ENCODE peak calls at places on chromosome 17, in nine cellular contexts. P is cardiac muscle cell, M is WERI-Rb-1, O is ovary, Q is astrocyte of the spinal cord, W is colonic mucosa, A is left ventricle myocardium inferior, S is right lobe of liver, K is lower leg skin. H is an unnamed sample.

GRCh38 chr17:31266042-31266441 is 31.0 kb downstream of the OMG start:
- DNase-seq in P (no peak), M (no peak), O (no peak), Q (no peak), W (no peak), A (no peak), S (no peak), K (no peak), H (no peak)

GRCh38 chr17:27635275-27635823 is 4.4 kb downstream of the LGALS9 start:
- DNase-seq in P (no peak), M (no peak), O (no peak), Q (no peak), W (peak), A (no peak), S (no peak), K (no peak), H (no peak)

GRCh38 chr17:57605734-57606105 is 139.4 kb downstream of the CCDC182 start:
- DNase-seq in P (no peak), M (no peak), O (no peak), Q (no peak), W (no peak), A (no peak), S (no peak), K (no peak), H (no peak)

GRCh38 chr17:42311240-42312034 is 23.1 kb downstream of the STAT5A start:
- DNase-seq in P (peak), M (peak), O (peak), Q (peak), W (peak), A (peak), S (peak), K (peak), H (no peak)

GRCh38 chr17:78889525-78889924 is 13.5 kb downstream of the CEP295NL start:
- DNase-seq in P (no peak), M (peak), O (no peak), Q (no peak), W (no peak), A (no peak), S (no peak), K (no peak), H (no peak)

GRCh38 chr17:6556121-6557039 is at the start of gene PITPNM3:
- DNase-seq in P (no peak), M (no peak), O (peak), Q (no peak), W (peak), A (no peak), S (no peak), K (no peak), H (peak)

GRCh38 chr17:73498176-73498575 is 146.1 kb downstream of the SDK2 start:
- DNase-seq in P (no peak), M (no peak), O (no peak), Q (no peak), W (no peak), A (no peak), S (no peak), K (no peak), H (no peak)

GRCh38 chr17:17139972-17140589 is 66.1 kb downstream of the PLD6 start:
- DNase-seq in P (no peak), M (no peak), O (no peak), Q (no peak), W (no peak), A (no peak), S (no peak), K (no peak), H (no peak)

GRCh38 chr17:63537991-63538692 is 12.1 kb upstream of the DCAF7 start:
- DNase-seq in P (peak), M (no peak), O (no peak), Q (no peak), W (no peak), A (no peak), S (peak), K (no peak), H (no peak)

GRCh38 chr17:57954421-57955182 is 610 bp downstream of the CUEDC1 start:
- DNase-seq in P (peak), M (peak), O (peak), Q (peak), W (peak), A (peak), S (peak), K (peak), H (peak)

GRCh38 chr17:5508855-5509254 is 22.5 kb downstream of the MIS12 start:
- DNase-seq in P (peak), M (peak), O (no peak), Q (peak), W (no peak), A (no peak), S (no peak), K (no peak), H (no peak)

GRCh38 chr17:74607219-74607618 is 15.1 kb upstream of the CD300LD start:
- DNase-seq in P (no peak), M (no peak), O (no peak), Q (no peak), W (no peak), A (no peak), S (no peak), K (no peak), H (no peak)

GRCh38 chr17:10125761-10126553 is 72.4 kb downstream of the GAS7 start:
- DNase-seq in P (peak), M (no peak), O (no peak), Q (no peak), W (no peak), A (no peak), S (no peak), K (no peak), H (no peak)

GRCh38 chr17:68101992-68102758 is 66.6 kb downstream of the KPNA2 start:
- DNase-seq in P (no peak), M (peak), O (peak), Q (peak), W (peak), A (no peak), S (peak), K (peak), H (peak)

GRCh38 chr17:50056217-50056960 is 479 bp downstream of the ITGA3 start:
- DNase-seq in P (peak), M (peak), O (peak), Q (peak), W (peak), A (peak), S (peak), K (peak), H (peak)

GRCh38 chr17:7438656-7439460 is 454 bp upstream of the FGF11 start:
- DNase-seq in P (no peak), M (no peak), O (no peak), Q (no peak), W (no peak), A (no peak), S (no peak), K (no peak), H (no peak)

GRCh38 chr17:70938311-70938710 is 769.0 kb downstream of the KCNJ2 start:
- DNase-seq in P (no peak), M (no peak), O (no peak), Q (no peak), W (no peak), A (no peak), S (peak), K (no peak), H (no peak)

GRCh38 chr17:54544239-54544638 is 356.4 kb upstream of the TOM1L1 start:
- DNase-seq in P (no peak), M (peak), O (no peak), Q (no peak), W (no peak), A (no peak), S (no peak), K (no peak), H (no peak)

GRCh38 chr17:2462481-2462880 is 49.2 kb downstream of the METTL16 start:
- DNase-seq in P (no peak), M (no peak), O (no peak), Q (no peak), W (no peak), A (no peak), S (no peak), K (no peak), H (no peak)

GRCh38 chr17:44518032-44518431 is 14.8 kb upstream of the GPATCH8 start:
- DNase-seq in P (peak), M (no peak), O (no peak), Q (no peak), W (no peak), A (no peak), S (no peak), K (no peak), H (no peak)

GRCh38 chr17:44921122-44921882 is 6.0 kb upstream of the GFAP start:
- DNase-seq in P (no peak), M (peak), O (no peak), Q (no peak), W (no peak), A (peak), S (peak), K (peak), H (no peak)

GRCh38 chr17:72588961-72589360 is 468.1 kb downstream of the SOX9 start:
- DNase-seq in P (no peak), M (peak), O (no peak), Q (peak), W (peak), A (no peak), S (no peak), K (no peak), H (peak)

GRCh38 chr17:30996481-30996880 is 25.6 kb downstream of the RNF135 start:
- DNase-seq in P (no peak), M (no peak), O (no peak), Q (no peak), W (no peak), A (no peak), S (no peak), K (no peak), H (no peak)

GRCh38 chr17:51362818-51363598 is 102.7 kb downstream of the UTP18 start:
- DNase-seq in P (peak), M (peak), O (no peak), Q (no peak), W (no peak), A (no peak), S (no peak), K (no peak), H (no peak)

GRCh38 chr17:40562841-40563370 is 2.4 kb downstream of the CCR7 start:
- DNase-seq in P (no peak), M (no peak), O (no peak), Q (no peak), W (no peak), A (no peak), S (no peak), K (no peak), H (no peak)

GRCh38 chr17:40563371-40564052 is 1.8 kb downstream of the CCR7 start:
- DNase-seq in P (no peak), M (no peak), O (no peak), Q (no peak), W (no peak), A (no peak), S (no peak), K (peak), H (no peak)

GRCh38 chr17:40561294-40561870 is 3.9 kb downstream of the CCR7 start:
- DNase-seq in P (no peak), M (no peak), O (no peak), Q (no peak), W (no peak), A (no peak), S (no peak), K (peak), H (no peak)

GRCh38 chr17:40560592-40561293 is 4.5 kb downstream of the CCR7 start:
- DNase-seq in P (peak), M (no peak), O (peak), Q (peak), W (peak), A (no peak), S (peak), K (peak), H (peak)

DNA sequence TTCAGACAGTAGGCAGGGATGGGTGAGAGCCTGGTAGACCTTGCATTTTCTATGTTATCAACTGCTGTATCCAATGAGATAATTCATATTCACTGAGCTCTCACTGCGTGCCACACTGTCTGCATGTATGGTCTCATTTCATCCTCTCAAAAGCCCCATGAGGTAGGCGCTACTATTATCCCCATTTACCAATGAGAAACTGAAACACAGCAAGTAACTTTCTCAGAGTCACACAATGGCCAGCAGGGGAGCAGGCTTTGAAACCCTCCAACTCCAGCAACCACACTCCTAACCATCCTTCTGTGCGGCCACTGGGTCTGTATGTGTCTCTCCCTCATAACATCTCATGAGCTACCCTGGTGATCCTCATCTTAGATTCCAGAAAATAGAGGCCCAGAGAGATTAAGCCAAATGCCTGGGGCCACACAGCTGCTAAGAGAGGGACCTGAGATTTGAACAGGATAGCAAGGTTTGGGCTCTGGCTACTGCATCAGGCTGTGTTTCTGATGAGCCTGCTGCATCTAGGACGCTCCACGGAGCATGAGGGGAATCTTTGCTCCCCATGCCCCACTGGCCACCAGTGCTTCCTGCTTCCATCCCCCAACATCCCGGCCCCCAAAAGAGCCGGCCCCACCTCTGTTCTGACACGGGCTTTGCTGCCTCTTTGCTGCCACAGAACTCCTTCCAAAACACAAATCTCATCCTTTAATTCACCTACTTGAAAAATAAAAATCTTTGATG is 3.2 kb downstream of the CCR7 start:
- DNase-seq in P (no peak), M (no peak), O (no peak), Q (no peak), W (no peak), A (no peak), S (no peak), K (peak), H (peak)
- TF ChIP-seq CTCF in P (peak), M (peak), O (no peak), Q (peak), W (no peak), A (no peak), S (no peak), K (no peak), H (no peak)

DNA sequence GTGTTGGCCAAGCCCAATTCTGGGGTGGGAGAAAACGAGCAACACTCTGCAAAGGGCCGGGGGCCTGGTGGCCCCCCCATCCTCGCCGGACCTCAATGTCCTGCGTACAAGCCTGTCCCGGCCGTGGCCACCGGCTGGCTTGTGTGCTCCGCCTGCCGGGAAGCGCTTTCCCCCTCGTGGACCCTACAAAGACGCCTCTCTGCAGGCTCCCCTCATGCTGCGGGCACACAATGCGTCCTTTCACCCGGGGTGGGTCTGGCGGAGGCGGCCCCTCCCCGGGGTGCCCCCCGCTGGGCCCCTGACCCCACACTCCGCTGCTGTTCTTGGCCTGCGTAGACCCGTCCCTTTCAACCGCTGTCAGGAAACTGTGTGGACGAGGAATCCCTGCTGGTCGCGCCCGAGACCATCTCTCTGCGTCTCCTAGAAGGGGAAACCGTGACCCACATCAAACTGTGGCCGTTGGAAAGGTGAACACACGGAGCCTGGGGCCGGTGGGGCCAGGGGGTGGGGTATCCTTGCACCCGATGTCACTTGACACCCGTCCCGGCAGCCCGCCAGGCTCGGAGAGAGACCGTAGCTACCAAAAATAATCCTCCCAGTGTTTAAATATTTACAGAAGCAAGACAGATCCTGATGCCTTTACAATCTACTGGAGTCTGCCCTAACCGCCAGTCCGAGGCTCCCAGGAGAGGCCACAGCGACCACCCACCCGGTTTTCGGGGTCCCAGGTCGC is 43.6 kb downstream of the TBC1D16 start:
- DNase-seq in P (peak), M (no peak), O (peak), Q (peak), W (peak), A (peak), S (peak), K (no peak), H (peak)
- TF ChIP-seq CTCF in P (no peak), M (no peak), O (no peak), Q (no peak), W (peak), A (peak), S (no peak), K (no peak), H (no peak)

GRCh38 chr17:81009124-81009523 is 17.5 kb downstream of the CHMP6 start:
- DNase-seq in P (no peak), M (no peak), O (no peak), Q (no peak), W (no peak), A (no peak), S (no peak), K (no peak), H (no peak)
- TF ChIP-seq CTCF in P (no peak), M (no peak), O (no peak), Q (no peak), W (no peak), A (no peak), S (no peak), K (no peak), H (no peak)

GRCh38 chr17:3801792-3802191 is 804 bp upstream of the ITGAE start:
- DNase-seq in P (no peak), M (no peak), O (no peak), Q (no peak), W (no peak), A (no peak), S (no peak), K (peak), H (no peak)
- TF ChIP-seq CTCF in P (no peak), M (no peak), O (no peak), Q (no peak), W (no peak), A (no peak), S (no peak), K (no peak), H (no peak)

GRCh38 chr17:8487130-8487645 is 51.5 kb downstream of the NDEL1 start:
- DNase-seq in P (no peak), M (no peak), O (no peak), Q (no peak), W (no peak), A (no peak), S (no peak), K (no peak), H (no peak)
- TF ChIP-seq CTCF in P (no peak), M (no peak), O (no peak), Q (no peak), W (no peak), A (no peak), S (no peak), K (no peak), H (no peak)

GRCh38 chr17:47665655-47666054 is 15.9 kb downstream of the KPNB1 start:
- DNase-seq in P (peak), M (no peak), O (no peak), Q (no peak), W (no peak), A (no peak), S (no peak), K (no peak), H (no peak)

GRCh38 chr17:47674503-47674902 is 19.5 kb upstream of the TBKBP1 start:
- DNase-seq in P (no peak), M (no peak), O (no peak), Q (no peak), W (no peak), A (no peak), S (no peak), K (no peak), H (no peak)

GRCh38 chr17:47669060-47669459 is 19.3 kb downstream of the KPNB1 start:
- DNase-seq in P (no peak), M (no peak), O (no peak), Q (no peak), W (no peak), A (no peak), S (no peak), K (no peak), H (no peak)

GRCh38 chr17:47675380-47676198 is 18.4 kb upstream of the TBKBP1 start:
- DNase-seq in P (no peak), M (no peak), O (no peak), Q (no peak), W (no peak), A (no peak), S (no peak), K (no peak), H (no peak)

DNA sequence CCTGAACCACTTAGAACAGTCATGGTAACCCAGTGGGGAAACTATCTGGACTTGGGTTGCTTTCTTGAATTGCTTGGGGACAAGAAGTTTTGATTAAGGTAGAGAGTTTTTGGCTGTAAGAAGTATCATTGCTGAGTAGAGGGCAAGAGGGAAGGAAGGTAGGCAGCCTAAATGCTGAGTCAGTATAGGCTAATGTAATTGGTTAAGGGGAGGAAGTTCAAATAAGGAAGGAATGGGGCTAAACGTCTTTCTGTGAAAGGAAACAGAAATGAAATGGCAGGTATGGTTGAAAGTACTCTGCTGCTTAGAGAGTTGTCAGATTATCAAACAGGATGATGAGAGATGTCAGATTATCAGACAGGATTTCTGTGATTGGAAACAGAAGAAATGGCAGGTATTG is 20.3 kb downstream of the KPNB1 start:
- DNase-seq in P (no peak), M (no peak), O (no peak), Q (no peak), W (no peak), A (no peak), S (no peak), K (no peak), H (no peak)
- TF ChIP-seq CTCF in P (no peak), M (no peak), O (no peak), Q (no peak), W (no peak), A (no peak), S (no peak), K (no peak), H (no peak)

H was measured in Calu3.